ENCODE peak calls at places on chromosomes 7 and 10, in seven cellular contexts. Y is ovary, V is fibroblast of lung, U is brain microvascular endothelial cell, L is pancreas, A is K562, C is colonic mucosa. Q is an unnamed sample.

GRCh38 chr7:143882611-143883078 is 19.3 kb downstream of the TCAF1 start:
- DNase-seq in Y (peak; percentile 82), V (peak; percentile 69), U (peak; percentile 22), L (peak; percentile 67), A (no peak), C (peak; percentile 64), Q (peak; percentile 61)

GRCh38 chr7:129605960-129606644 is 5.4 kb upstream of the NRF1 start:
- DNase-seq in Y (no peak), V (no peak), U (no peak), L (no peak), A (no peak), C (no peak), Q (no peak)

GRCh38 chr7:47148541-47149207 is 433.2 kb downstream of the TNS3 start:
- DNase-seq in Y (no peak), V (peak; percentile 9), U (no peak), L (no peak), A (no peak), C (no peak), Q (no peak)

GRCh38 chr7:7895754-7896153 is 72.8 kb upstream of the GLCCI1 start:
- DNase-seq in Y (no peak), V (no peak), U (no peak), L (peak; percentile 62), A (no peak), C (no peak), Q (no peak)

GRCh38 chr7:10662491-10662890 is 311.2 kb upstream of the PHF14 start:
- DNase-seq in Y (no peak), V (no peak), U (no peak), L (no peak), A (no peak), C (no peak), Q (no peak)

GRCh38 chr7:151485006-151485732 is 34.5 kb downstream of the RHEB start:
- DNase-seq in Y (no peak), V (peak; percentile 63), U (peak; percentile 78), L (no peak), A (peak; percentile 41), C (no peak), Q (no peak)

GRCh38 chr10:61785410-61786105 is 115.9 kb upstream of the ARID5B start:
- DNase-seq in Y (no peak), V (peak; percentile 19), U (no peak), L (no peak), A (peak; percentile 38), C (no peak), Q (no peak)

GRCh38 chr10:100887761-100888296 is 24.9 kb upstream of the SLF2 start:
- DNase-seq in Y (no peak), V (no peak), U (no peak), L (no peak), A (no peak), C (no peak), Q (no peak)

GRCh38 chr10:42490368-42490767 is 148.0 kb downstream of the ZNF33B start:
- DNase-seq in Y (no peak), V (no peak), U (no peak), L (no peak), A (no peak), C (no peak), Q (no peak)

GRCh38 chr7:117132385-117133120 is 179.3 kb downstream of the ST7 start:
- DNase-seq in Y (no peak), V (peak; percentile 83), U (peak; percentile 90), L (no peak), A (no peak), C (no peak), Q (no peak)

GRCh38 chr10:122471531-122472177 is 10.3 kb downstream of the HTRA1 start:
- DNase-seq in Y (no peak), V (no peak), U (no peak), L (no peak), A (no peak), C (no peak), Q (no peak)
- H3K27ac ChIP-seq in Y (no peak overlapping the region), V (no peak overlapping the region), U (no peak overlapping the region), L (no peak overlapping the region), A (no peak overlapping the region), C (no peak overlapping the region), Q (no peak overlapping the region)

GRCh38 chr10:98299341-98299740 is 31.3 kb upstream of the LOXL4 start:
- DNase-seq in Y (no peak), V (peak; percentile 22), U (peak; percentile 22), L (no peak), A (peak; percentile 24), C (no peak), Q (no peak)

GRCh38 chr10:98303569-98303968 is 35.6 kb upstream of the LOXL4 start:
- DNase-seq in Y (no peak), V (no peak), U (no peak), L (no peak), A (no peak), C (no peak), Q (no peak)

GRCh38 chr10:98302711-98303365 is 34.8 kb upstream of the LOXL4 start:
- DNase-seq in Y (no peak), V (no peak), U (no peak), L (no peak), A (no peak), C (no peak), Q (no peak)

GRCh38 chr10:98301664-98302319 is 33.8 kb upstream of the LOXL4 start:
- DNase-seq in Y (no peak), V (no peak), U (no peak), L (no peak), A (no peak), C (no peak), Q (no peak)

GRCh38 chr10:98300526-98300925 is 32.5 kb upstream of the LOXL4 start:
- DNase-seq in Y (no peak), V (no peak), U (no peak), L (no peak), A (no peak), C (no peak), Q (no peak)
- H3K4me3 ChIP-seq in Y (no peak overlapping the region), V (no peak overlapping the region), U (no peak overlapping the region), L (no peak overlapping the region), A (no peak overlapping the region), C (no peak overlapping the region), Q (no peak overlapping the region)

GRCh38 chr7:35849158-35849831 is 48.4 kb downstream of the SEPTIN7 start:
- DNase-seq in Y (no peak), V (no peak), U (peak; percentile 66), L (no peak), A (peak; percentile 5), C (no peak), Q (no peak)
- TF ChIP-seq CTCF in Y (no peak), V (no peak), U (peak; percentile 3), L (no peak), A (no peak), C (no peak), Q (no peak)

GRCh38 chr7:51308738-51309102 is 7.9 kb downstream of the COBL start:
- DNase-seq in Y (no peak), V (no peak), U (no peak), L (no peak), A (no peak), C (no peak), Q (no peak)
- H3K27ac ChIP-seq in Y (no peak overlapping the region), V (no peak overlapping the region), U (no peak overlapping the region), L (no peak overlapping the region), A (no peak overlapping the region), C (no peak overlapping the region), Q (no peak overlapping the region)

DNA sequence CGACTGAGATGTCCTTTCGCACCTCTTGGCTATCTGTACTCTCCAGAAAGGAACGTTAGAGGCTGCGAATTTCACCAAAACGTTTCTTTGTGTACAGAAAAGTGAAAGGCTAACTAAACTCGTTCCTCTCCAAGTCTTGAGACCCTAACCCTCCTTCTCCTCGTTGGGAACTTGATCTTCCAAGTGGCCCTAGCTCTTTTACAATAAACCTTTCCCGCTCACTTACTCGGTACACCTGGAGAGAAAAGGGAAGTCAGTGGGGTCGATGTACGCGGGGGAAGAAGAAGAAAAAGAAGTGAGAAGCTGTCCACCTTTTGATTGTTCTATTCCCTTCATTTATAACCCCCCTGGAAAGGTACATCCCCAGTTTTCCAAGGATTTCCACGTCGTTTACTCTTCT is 164.9 kb upstream of the PPP1R3A start:
- DNase-seq in Y (no peak), V (no peak), U (no peak), L (no peak), A (no peak), C (no peak), Q (no peak)
- H3K4me3 ChIP-seq in Y (peak overlapping the region; percentile 80), V (no peak overlapping the region), U (peak overlapping the region; percentile 66), L (peak overlapping the region; percentile 45), A (no peak overlapping the region), C (peak overlapping the region; percentile 56), Q (peak overlapping the region; percentile 85)

DNA sequence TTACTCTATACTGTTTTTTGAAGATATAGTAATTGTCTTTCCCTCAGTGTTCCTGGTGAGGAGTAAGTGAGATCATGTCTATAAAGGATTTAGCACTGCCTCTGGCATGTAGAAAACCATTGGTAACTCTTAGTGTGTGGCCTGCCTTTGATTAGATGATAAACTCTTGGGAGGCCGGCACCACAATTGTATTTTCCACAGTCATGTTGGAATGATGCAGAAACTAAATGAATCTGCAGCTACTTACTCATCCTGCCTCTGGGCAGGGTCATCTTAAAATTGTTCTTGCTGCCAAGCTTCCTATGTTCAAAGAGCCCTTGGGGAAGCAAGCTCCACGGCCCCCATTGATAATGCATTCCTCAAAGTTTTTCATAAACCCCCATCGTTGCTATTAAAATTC is 204.6 kb downstream of the ANKRD7 start:
- DNase-seq in Y (no peak), V (no peak), U (no peak), L (no peak), A (no peak), C (no peak), Q (no peak)
- TF ChIP-seq CTCF in Y (no peak), V (no peak), U (no peak), L (no peak), A (no peak), C (no peak), Q (no peak)

DNA sequence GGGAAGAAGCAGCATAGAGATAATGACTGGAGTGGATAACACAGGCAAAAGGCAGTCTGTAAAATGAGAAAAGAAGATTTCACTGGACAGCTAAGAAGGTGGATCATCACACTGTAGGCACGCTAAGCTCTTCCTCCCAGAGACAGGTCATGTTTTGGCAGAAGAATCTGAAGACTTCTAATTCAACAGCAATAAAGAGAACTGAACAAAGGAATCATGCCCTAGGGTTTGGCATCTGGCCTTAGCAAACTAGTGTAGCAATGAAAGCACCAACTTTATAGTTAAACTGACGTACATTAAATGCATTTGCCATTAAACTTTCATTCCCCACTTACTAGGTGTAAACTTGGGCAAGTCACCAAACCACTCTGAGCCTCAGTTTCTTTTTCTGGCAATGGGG is 84.4 kb upstream of the SEM1 start:
- DNase-seq in Y (no peak), V (no peak), U (no peak), L (no peak), A (no peak), C (no peak), Q (no peak)
- H3K27ac ChIP-seq in Y (no peak overlapping the region), V (no peak overlapping the region), U (no peak overlapping the region), L (no peak overlapping the region), A (no peak overlapping the region), C (no peak overlapping the region), Q (no peak overlapping the region)

Q was measured in Peyer's patch.